ENCODE peak calls at places on chromosomes 1 and 21, in five cellular contexts. B is cardiac muscle cell, C is fibroblast of mammary gland, J is fibroblast of the aortic adventitia, Q is transverse colon. H is an unnamed sample.

GRCh38 chr1:11187000-11187399 is 2.2 kb upstream of the ANGPTL7 start:
- DNase-seq in B (no peak), C (no peak), J (no peak), Q (no peak), H (no peak)

GRCh38 chr1:31855038-31855845 is 39.4 kb upstream of the SPOCD1 start:
- DNase-seq in B (no peak), C (peak), J (peak), Q (no peak), H (no peak)

GRCh38 chr1:55572878-55573734 is 357.9 kb upstream of the USP24 start:
- DNase-seq in B (no peak), C (peak), J (peak), Q (no peak), H (no peak)

GRCh38 chr1:160363010-160363409 is 3.9 kb upstream of the NHLH1 start:
- DNase-seq in B (no peak), C (no peak), J (no peak), Q (no peak), H (no peak)

GRCh38 chr1:161899091-161899490 is 124.6 kb downstream of the OLFML2B start:
- DNase-seq in B (no peak), C (no peak), J (no peak), Q (no peak), H (no peak)

GRCh38 chr1:45512641-45513054 is 9.0 kb downstream of the PRDX1 start:
- DNase-seq in B (peak), C (peak), J (peak), Q (peak), H (no peak)

GRCh38 chr1:159091547-159092397 is 15.2 kb upstream of the AIM2 start:
- DNase-seq in B (no peak), C (peak), J (peak), Q (no peak), H (no peak)

GRCh38 chr1:21742578-21742977 is 40.4 kb downstream of the USP48 start:
- DNase-seq in B (no peak), C (no peak), J (no peak), Q (no peak), H (no peak)

GRCh38 chr1:169118227-169118626 is 11.7 kb downstream of the ATP1B1 start:
- DNase-seq in B (no peak), C (no peak), J (no peak), Q (no peak), H (no peak)

GRCh38 chr1:1250828-1251284 is 4.3 kb upstream of the C1QTNF12 start:
- DNase-seq in B (no peak), C (no peak), J (no peak), Q (no peak), H (no peak)

GRCh38 chr1:5532811-5533210 is 459.4 kb downstream of the NPHP4 start:
- DNase-seq in B (no peak), C (no peak), J (no peak), Q (no peak), H (no peak)

GRCh38 chr1:34977858-34978257 is 7.3 kb downstream of the TMEM35B start:
- DNase-seq in B (no peak), C (no peak), J (no peak), Q (no peak), H (no peak)

GRCh38 chr1:226945106-226945857 is 5.2 kb downstream of the COQ8A start:
- DNase-seq in B (no peak), C (no peak), J (no peak), Q (peak), H (no peak)

GRCh38 chr1:111236379-111236778 is 8.9 kb downstream of the CHI3L2 start:
- DNase-seq in B (no peak), C (peak), J (no peak), Q (no peak), H (no peak)

GRCh38 chr21:29114765-29115164 is 15.7 kb upstream of the MAP3K7CL start:
- DNase-seq in B (no peak), C (peak), J (peak), Q (no peak), H (no peak)

GRCh38 chr1:226444901-226445300 is 37.0 kb upstream of the PARP1 start:
- DNase-seq in B (no peak), C (no peak), J (no peak), Q (peak), H (no peak)

GRCh38 chr1:160161965-160162705 is 10.7 kb downstream of the ATP1A4 start:
- DNase-seq in B (peak), C (peak), J (peak), Q (no peak), H (no peak)

GRCh38 chr1:192803501-192803900 is 5.3 kb upstream of the RGS2 start:
- DNase-seq in B (no peak), C (no peak), J (no peak), Q (no peak), H (no peak)

GRCh38 chr1:86739901-86740507 is 35.6 kb downstream of the SH3GLB1 start:
- DNase-seq in B (no peak), C (no peak), J (peak), Q (no peak), H (no peak)

GRCh38 chr21:42048870-42049577 is 22.1 kb upstream of the UMODL1 start:
- DNase-seq in B (no peak), C (no peak), J (no peak), Q (no peak), H (no peak)

DNA sequence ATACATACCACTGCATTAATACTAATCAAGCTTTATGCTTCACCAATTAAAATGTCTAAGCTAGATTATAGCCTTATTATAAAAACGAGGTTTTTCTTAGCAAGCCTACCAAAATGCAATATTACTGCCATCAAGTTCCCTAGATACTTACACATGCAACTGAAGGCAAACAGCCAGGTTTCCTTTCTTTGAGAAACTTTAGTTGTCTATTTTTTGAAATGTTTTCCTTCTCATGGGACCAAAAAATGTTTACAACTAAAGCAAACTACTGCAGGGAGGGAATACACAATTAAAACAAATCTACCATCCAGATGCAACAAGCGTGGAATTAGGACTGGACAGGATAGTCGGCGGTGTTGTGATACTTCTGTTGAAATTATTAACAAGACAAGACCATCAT is 1.3 kb downstream of the ZNF644 start:
- DNase-seq in B (no peak), C (peak), J (peak), Q (no peak), H (no peak)
- H3K4me3 ChIP-seq in B (peak), C (peak), J (peak), Q (peak), H (peak)

DNA sequence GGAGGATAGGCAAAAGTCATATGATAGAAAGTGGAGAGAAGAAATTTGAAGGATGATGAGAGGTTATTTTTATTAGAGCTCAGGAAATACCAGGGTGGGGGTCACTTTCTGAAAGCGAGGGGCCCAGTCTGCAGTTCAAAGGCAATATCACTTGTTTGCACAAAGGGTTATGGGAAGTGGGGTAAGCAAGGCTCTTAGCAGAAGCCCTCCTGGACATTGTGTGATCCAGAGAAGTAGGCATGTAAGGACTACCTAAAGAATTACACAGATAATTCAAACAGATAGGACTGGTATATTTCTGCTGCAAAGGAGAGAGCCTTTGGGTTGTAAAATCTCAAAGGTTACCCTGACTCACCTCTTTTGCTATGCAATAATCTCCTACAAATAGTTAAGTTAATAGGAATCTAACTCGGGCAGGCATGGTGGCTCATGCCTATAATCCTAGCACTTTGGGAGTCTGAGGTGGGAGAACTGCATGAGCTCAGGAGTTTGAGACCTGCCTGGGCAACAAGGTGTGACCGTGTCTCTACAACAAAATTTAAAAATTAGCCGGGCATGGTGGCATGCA is 25.2 kb upstream of the PRRC2C start:
- DNase-seq in B (no peak), C (no peak), J (no peak), Q (no peak), H (no peak)
- TF ChIP-seq CTCF in B (no peak), C (no peak), J (no peak), Q (no peak), H (no peak)

DNA sequence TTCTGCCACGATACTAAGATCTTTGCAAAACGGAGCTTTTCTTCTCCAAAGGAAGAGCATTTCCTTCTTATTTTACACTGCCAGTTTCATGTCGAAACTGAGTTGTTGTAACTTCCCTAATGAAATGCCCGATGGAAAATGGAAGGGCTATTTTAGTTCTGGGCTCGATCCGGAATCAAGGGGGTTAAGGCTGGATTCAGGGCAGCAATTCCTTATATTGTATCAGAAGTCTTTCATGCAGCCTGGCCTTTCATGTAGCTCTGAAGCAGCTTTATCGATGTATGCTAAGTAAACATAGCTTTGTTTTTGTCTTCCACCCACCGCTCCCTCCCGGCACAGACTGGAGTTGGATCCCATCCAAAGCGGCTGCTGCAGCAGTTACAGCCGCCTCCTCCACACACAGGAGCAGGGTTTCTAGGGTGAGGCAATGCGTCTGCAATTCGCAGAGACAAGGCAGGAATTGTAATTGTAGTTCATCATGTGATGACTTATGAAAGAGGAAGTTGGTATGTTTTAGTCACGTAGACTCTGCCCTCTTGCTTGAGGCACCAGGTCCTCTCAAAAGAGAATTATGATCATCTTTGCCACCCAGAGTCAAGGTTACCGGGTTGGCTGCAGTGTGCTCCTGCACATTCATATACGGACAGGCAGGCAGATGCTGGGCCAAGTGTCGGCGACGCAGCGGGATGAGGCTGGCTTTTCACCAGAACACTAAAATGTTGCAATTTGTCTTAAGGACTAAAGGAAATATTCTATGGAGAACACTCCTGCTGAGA is 2.6 kb upstream of the IRF2BP2 start:
- DNase-seq in B (peak), C (peak), J (peak), Q (peak), H (peak)
- H3K4me3 ChIP-seq in B (no peak), C (no peak), J (peak), Q (peak), H (peak)

DNA sequence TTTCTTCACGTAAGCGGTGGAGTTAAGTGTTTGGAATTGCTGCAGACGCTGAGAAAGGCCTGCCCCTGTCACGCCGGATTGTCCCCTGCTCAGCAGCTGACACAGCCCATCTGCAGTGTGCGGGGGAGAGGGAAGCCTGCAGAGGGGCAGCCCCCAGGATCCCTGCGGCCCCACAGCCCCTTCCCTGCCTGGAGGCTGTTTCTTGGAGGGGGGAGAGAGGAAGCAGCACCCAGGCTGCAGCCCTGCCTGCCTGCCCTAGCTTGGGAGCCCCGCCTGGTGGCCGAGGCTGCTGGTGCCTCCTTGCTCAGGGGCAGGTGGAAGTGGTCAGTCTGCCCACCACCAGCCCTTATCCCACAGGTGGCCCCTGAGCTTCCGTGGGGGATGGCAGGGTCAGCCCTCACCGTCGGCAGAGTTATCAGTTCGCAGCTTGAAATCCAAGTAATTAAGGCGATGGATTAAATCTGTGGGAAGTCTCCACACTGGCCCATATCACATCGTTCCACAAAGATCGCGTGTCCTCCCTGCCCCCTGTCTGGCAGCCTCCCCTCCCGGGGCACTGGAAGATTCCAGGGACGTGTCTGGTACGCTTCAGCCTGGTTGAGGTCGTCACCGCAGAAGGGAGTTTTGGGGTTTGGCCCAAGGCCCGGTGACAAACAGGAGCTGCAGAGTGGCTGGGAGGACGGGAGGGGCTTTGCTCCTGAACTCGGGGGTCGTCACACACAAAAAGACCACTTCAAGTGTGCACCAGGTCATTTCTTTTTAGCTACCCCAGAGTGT is 50.9 kb downstream of the PRDM16 start:
- DNase-seq in B (no peak), C (no peak), J (no peak), Q (no peak), H (no peak)
- TF ChIP-seq CTCF in B (no peak), C (no peak), J (no peak), Q (no peak), H (no peak)

GRCh38 chr21:14981246-14981645 is 83.6 kb downstream of the NRIP1 start:
- DNase-seq in B (no peak), C (no peak), J (no peak), Q (no peak), H (no peak)

GRCh38 chr21:14977814-14978213 is 87.0 kb downstream of the NRIP1 start:
- DNase-seq in B (peak), C (no peak), J (no peak), Q (no peak), H (no peak)

GRCh38 chr21:14982336-14982735 is 82.5 kb downstream of the NRIP1 start:
- DNase-seq in B (no peak), C (no peak), J (no peak), Q (no peak), H (no peak)

GRCh38 chr21:14975136-14975905 is 89.5 kb downstream of the NRIP1 start:
- DNase-seq in B (no peak), C (no peak), J (no peak), Q (no peak), H (no peak)

DNA sequence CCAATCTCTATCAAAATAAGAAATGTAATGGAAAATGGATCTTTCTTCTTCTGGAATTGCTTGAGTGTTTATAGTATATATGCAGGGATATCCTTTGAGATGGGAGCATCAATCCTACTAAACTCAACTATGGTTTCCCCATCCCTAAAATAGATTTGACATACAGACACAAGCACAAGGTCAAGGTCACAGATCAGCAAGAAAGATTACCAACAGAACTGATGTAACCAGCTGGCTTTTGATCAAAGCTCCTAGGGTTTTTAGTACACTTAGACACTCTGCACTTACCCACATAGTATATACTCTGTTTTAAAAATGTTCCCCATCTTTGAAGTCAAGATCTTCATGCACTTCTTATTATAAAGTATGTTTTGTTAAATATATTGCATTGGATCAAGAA is 85.5 kb downstream of the NRIP1 start:
- DNase-seq in B (no peak), C (no peak), J (no peak), Q (no peak), H (no peak)
- H3K4me3 ChIP-seq in B (no peak), C (no peak), J (no peak), Q (no peak), H (no peak)

GRCh38 chr1:118118469-118118868 is 66.6 kb downstream of the SPAG17 start:
- DNase-seq in B (no peak), C (no peak), J (no peak), Q (no peak), H (peak)
- TF ChIP-seq CTCF in B (no peak), C (no peak), J (no peak), Q (no peak), H (no peak)

GRCh38 chr1:40373323-40374283 is at the start of gene SMAP2:
- DNase-seq in B (peak), C (peak), J (peak), Q (peak), H (peak)
- H3K4me3 ChIP-seq in B (peak), C (peak), J (peak), Q (peak), H (peak)

DNA sequence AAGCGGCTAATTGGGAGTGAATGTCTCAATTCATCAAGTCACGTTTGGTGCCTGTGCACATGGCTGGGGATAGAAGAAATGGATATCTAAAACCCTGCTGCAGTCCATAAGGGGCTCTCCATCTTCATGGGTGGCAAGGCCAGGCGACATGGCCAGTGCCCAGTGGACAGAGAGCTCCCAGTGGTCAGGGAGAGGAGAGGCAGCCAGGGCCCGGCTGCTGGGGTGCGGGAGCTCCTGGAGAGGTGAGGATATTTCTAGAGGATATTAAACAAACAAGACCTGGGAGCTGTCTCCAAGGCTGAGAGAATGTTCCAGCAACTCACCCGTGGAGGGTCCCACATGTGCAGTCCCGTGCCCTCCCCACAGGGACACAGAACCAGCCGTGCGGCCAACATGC is 368.8 kb upstream of the C1orf174 start:
- DNase-seq in B (no peak), C (no peak), J (no peak), Q (no peak), H (no peak)
- TF ChIP-seq CTCF in B (no peak), C (no peak), J (no peak), Q (no peak), H (no peak)

GRCh38 chr1:52554756-52555155 is 1.9 kb upstream of the TUT4 start:
- DNase-seq in B (no peak), C (no peak), J (peak), Q (no peak), H (no peak)
- H3K4me3 ChIP-seq in B (peak), C (no peak), J (no peak), Q (no peak), H (no peak)